ENCODE peak calls at places on chromosome 18, in six cellular contexts. B is upper lobe of left lung, Y is HepG2, N is transverse colon, S is esophagus muscularis mucosa, F is K562. M is an unnamed sample.

GRCh38 chr18:51077217-51077616 is 47.2 kb downstream of the SMAD4 start:
- DNase-seq in N (no peak), B (no peak), S (no peak), Y (no peak), F (no peak), M (no peak)

GRCh38 chr18:70221156-70221910 is 15.8 kb upstream of the RTTN start:
- DNase-seq in Y (no peak), S (no peak), B (no peak), F (no peak), N (no peak), M (no peak)

GRCh38 chr18:3389977-3390376 is 60.0 kb upstream of the TGIF1 start:
- DNase-seq in F (no peak), N (no peak), B (no peak), S (no peak), Y (no peak), M (no peak)

GRCh38 chr18:79698668-79699335 is 19.2 kb downstream of the CTDP1 start:
- DNase-seq in B (no peak), F (no peak), N (no peak), S (no peak), Y (no peak), M (no peak)

GRCh38 chr18:63363951-63364350 is 3.1 kb downstream of the KDSR start:
- DNase-seq in B (no peak), S (no peak), F (no peak), Y (no peak), N (no peak), M (no peak)

GRCh38 chr18:49486959-49487710 is at the start of gene C18orf32:
- DNase-seq in S (peak), B (peak), F (peak), N (peak), Y (peak), M (peak)

GRCh38 chr18:74310411-74310810 is 5.2 kb upstream of the C18orf63 start:
- DNase-seq in B (no peak), F (no peak), S (no peak), Y (peak), N (no peak), M (no peak)

GRCh38 chr18:31424383-31424988 is 23.1 kb upstream of the DSG3 start:
- DNase-seq in Y (peak), S (no peak), N (peak), F (peak), B (no peak), M (no peak)

GRCh38 chr18:34959211-34959829 is 81.9 kb upstream of the MAPRE2 start:
- DNase-seq in B (no peak), F (no peak), Y (peak), S (no peak), N (no peak), M (no peak)

GRCh38 chr18:2223859-2224258 is 347.4 kb downstream of the METTL4 start:
- DNase-seq in Y (peak), S (no peak), F (peak), N (no peak), B (no peak), M (no peak)

GRCh38 chr18:12747530-12748315 is 44.9 kb downstream of the PSMG2 start:
- DNase-seq in Y (no peak), S (no peak), F (no peak), N (no peak), B (no peak), M (no peak)

GRCh38 chr18:77899972-77900754 is 650.5 kb downstream of the GALR1 start:
- DNase-seq in S (no peak), B (peak), N (peak), F (peak), Y (no peak), M (no peak)

GRCh38 chr18:53603281-53603680 is 621.2 kb downstream of the MBD2 start:
- DNase-seq in S (no peak), F (no peak), N (no peak), Y (no peak), B (no peak), M (no peak)

GRCh38 chr18:26436176-26437031 is 111.9 kb downstream of the KCTD1 start:
- DNase-seq in F (no peak), Y (peak), B (peak), S (peak), N (no peak), M (no peak)

GRCh38 chr18:13099113-13099512 is 108.0 kb downstream of the CEP192 start:
- DNase-seq in Y (no peak), S (no peak), B (no peak), N (no peak), F (no peak), M (no peak)

GRCh38 chr18:44187090-44187489 is 493.6 kb upstream of the SETBP1 start:
- DNase-seq in F (no peak), B (no peak), S (no peak), Y (no peak), N (no peak), M (no peak)

GRCh38 chr18:7663305-7664023 is 96.3 kb downstream of the PTPRM start:
- DNase-seq in Y (no peak), F (no peak), B (no peak), N (no peak), S (no peak), M (no peak)

GRCh38 chr18:7657937-7658336 is 90.8 kb downstream of the PTPRM start:
- DNase-seq in B (no peak), S (no peak), N (no peak), F (no peak), Y (peak), M (no peak)

GRCh38 chr18:7662866-7663265 is 95.8 kb downstream of the PTPRM start:
- DNase-seq in B (no peak), Y (no peak), F (no peak), N (no peak), S (no peak), M (no peak)

GRCh38 chr18:7657050-7657449 is 89.9 kb downstream of the PTPRM start:
- DNase-seq in S (no peak), B (no peak), F (no peak), Y (no peak), N (no peak), M (no peak)

DNA sequence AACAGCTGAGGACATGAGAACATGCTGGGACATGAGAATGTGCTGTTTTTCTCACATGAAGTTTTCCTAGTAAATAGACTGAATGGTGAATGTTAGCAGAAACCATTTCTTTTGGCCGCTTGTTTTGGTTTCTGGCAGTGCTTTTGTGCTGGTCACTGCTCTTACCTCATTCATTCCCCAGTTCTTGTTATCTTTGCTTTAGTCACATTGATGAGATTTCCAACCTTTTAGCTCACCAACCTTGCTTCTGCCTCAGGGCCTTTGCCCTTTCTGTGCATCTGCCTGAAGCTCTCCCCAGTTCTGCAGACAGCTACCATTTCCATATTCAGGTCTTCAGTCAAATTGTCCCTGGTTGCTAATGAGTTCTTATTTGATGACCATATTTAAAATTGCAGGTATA is 91.6 kb downstream of the PTPRM start:
- DNase-seq in F (no peak), N (no peak), Y (peak), S (no peak), B (no peak), M (no peak)
- TF ChIP-seq POLR2AphosphoS5 in F (no peak), N (no peak), Y (no peak), S (no peak), B (no peak), M (no peak)

DNA sequence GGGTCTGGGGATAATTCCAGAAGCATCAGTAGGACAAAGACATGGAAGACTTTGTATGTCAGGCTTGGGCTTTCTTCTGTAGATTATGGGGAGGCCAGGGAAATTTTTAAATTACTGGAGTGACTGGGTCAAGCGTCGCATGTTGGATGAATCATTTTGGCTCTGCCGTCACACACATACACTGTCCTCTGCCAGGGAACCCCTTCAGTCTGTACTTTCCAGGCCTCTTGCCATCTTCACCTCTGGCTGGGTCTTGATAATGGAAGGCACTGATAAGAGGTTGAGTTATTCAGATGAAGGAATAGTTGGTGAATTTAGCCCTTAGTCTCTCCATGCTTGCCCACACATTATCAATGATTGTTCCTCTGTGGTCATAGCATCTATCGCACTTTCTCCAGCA is 895.1 kb upstream of the CELF4 start:
- DNase-seq in F (no peak), Y (no peak), S (no peak), N (no peak), B (no peak), M (no peak)
- TF ChIP-seq EP300 in F (no peak), Y (no peak), S (no peak), N (no peak), B (no peak), M (no peak)

DNA sequence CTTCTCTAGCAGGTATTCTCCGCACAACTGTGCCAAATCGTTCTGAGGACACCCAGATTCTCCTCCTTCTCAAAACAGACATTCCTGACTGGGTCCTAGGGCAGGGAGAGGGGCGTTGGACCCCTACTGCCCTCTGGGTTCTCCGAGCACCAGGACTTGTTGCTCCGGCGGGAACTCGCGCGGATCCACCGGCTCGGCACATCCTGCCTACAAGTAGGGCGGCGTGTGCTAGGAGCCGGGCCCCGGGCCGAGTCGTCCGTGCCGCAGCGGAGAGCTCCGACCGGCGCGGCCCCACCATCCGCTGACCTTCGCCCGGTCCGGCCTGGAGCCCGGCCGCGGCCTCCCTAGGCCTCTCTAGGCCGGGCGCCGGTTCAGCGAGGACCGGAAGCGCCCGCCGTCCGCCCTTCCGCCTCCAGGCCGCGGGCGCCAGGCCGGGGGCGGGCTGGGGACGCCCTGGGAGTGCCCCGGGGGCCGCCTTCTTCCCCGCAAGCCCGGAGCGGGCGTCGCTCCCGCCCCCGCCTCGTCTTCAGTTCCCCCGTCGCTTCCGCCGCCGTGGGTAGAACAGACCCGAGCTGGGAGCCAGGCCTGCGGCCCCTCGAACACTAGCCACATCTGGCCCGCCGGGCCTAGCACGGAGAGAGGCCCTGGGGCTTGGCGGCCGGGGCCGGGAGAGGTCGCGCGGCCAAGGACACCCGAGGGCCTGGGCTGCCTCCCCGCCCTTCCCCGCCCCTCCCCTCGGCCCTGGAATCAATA is 7.6 kb upstream of the ONECUT2 start:
- DNase-seq in N (no peak), S (no peak), Y (no peak), F (no peak), B (peak), M (no peak)
- TF ChIP-seq POLR2AphosphoS5 in N (no peak), S (no peak), Y (no peak), F (no peak), B (no peak), M (no peak)

GRCh38 chr18:23994361-23994902 is 20.1 kb upstream of the TTC39C start:
- DNase-seq in N (peak), B (no peak), Y (peak), S (no peak), F (no peak), M (peak)

GRCh38 chr18:23992941-23993280 is 21.6 kb upstream of the TTC39C start:
- DNase-seq in S (no peak), N (no peak), F (no peak), Y (no peak), B (no peak), M (no peak)

GRCh38 chr18:23998018-23998417 is 16.5 kb upstream of the TTC39C start:
- DNase-seq in B (no peak), S (no peak), Y (no peak), F (no peak), N (no peak), M (no peak)

GRCh38 chr18:23992119-23992940 is 22.2 kb upstream of the TTC39C start:
- DNase-seq in S (no peak), F (no peak), B (peak), Y (no peak), N (no peak), M (no peak)

DNA sequence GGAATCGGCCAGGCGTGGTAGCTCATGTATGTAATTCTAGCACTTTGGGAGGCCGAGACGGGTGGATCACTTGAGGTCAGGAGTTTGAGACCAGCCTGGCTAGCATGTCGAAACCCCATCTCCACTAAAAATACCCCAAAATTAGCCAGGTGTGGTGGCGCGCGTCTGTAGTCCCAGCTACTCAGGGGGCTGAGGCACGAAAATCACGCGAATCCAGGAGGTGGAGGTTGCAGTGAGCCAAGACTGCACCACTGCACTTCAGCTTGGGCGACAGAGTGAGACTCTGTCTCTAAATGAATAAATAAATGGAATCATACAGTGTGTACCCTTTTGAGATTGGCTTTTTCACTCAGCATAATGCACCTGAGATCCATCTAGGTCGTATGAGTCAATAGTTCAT is 19.4 kb upstream of the TTC39C start:
- DNase-seq in N (no peak), S (no peak), F (no peak), Y (no peak), B (no peak), M (no peak)
- TF ChIP-seq EP300 in N (no peak), S (no peak), F (no peak), Y (no peak), B (no peak), M (no peak)

DNA sequence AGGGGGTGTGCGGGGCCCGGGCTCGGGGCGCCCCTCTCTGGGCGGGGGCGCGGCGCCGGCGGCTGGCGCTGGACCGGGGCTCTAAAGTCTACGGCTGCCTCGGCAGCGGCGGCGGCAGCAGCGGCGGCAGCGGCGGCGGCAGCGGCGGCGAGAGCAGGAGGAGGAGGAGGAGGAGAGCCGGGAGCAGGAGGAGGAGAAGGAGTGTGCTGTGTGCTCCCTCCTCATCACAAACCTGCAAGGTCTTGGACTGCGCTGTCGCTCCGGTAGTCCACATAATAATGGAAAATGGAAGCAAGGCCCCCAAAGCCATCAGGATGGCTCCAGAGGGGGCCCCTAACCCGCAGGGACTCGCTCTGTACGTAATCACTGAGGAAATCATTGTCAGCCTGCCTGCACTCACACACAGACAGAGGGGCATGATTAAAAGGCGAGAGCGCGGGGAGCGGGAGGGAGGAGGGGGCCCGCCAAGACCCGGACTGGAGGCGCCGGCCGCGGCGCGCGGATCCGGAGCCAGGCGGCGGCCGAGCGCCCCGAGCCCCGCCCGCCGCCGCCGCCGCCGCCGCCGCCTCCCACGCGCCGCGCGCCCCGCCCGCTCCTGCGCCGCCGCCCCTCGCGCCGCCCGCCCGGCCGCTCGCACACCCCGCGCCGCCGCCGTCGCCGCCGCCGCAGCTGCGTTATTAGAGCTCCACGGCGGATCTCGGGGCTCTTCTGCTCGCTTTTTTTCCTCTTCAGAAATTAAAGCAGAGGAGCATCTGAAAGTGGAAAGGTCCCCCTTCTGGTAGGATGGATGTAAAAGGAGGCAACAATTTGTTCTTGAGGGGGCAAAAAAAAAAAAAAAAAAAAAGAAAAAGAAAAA is at the start of gene ZNF521:
- DNase-seq in S (no peak), Y (peak), B (peak), F (peak), N (peak), M (peak)
- TF ChIP-seq POLR2AphosphoS5 in S (peak), Y (no peak), B (peak), F (no peak), N (peak), M (peak)

DNA sequence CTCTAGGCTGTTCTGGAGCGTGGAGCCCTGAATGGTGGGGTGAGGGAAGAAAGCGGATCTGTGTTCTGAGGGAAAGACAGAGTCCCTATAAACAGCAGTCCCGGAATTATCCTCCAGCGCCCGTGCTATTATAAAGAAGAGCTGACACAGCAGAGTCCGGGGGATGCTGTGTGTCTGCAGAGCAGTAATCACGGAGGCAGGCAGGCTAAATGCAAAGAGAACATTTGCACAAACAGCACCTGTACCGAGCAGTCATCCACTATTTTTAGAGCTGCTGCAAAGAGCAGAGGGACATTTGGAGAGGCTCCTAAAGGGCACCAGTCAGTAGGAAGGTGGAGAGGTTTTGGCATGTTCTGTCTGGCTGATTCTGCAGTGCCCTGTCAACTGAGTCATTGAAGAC is 293.8 kb upstream of the SLC14A2 start:
- DNase-seq in Y (no peak), N (no peak), B (no peak), S (no peak), F (no peak), M (no peak)
- TF ChIP-seq EP300 in Y (no peak), N (no peak), B (no peak), S (no peak), F (no peak), M (no peak)

DNA sequence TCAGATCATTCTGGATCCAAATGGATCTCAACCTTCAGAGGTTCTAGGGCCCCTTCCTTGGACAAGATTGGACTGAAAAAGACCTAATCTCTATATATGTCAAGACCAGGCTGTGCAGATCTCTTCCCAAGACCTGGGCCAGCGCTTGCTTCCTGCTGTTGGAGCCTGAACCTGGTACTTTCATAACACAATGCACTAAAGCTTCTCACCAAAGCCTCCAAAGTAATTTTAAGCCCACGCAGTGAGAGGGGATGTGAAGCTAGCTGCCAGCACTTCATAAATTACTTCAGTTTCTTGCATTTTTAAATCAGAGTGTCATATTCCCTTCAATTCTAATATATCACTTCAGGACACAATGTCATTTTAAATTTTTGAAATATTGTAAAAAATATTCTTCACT is 50.7 kb downstream of the LRRC30 start:
- DNase-seq in S (peak), Y (no peak), N (no peak), B (no peak), F (no peak), M (no peak)
- TF ChIP-seq POLR2AphosphoS5 in S (no peak), Y (no peak), N (no peak), B (no peak), F (no peak), M (no peak)